ENCODE peak calls at places on chromosomes 13 and 19, in five cellular contexts. One of them, this sample, is unnamed.

GRCh38 chr19:33771308-33772101 is 25.2 kb upstream of the KCTD15 start:
- DNase-seq in HCT116: no peak
- DNase-seq in HepG2: peak; percentile 50
- DNase-seq in GM12878: no peak
- DNase-seq in K562: peak; percentile 78
- DNase-seq in this sample: peak; percentile 82

GRCh38 chr19:5960005-5961001 is 17.6 kb downstream of the RANBP3 start:
- DNase-seq in GM12878: no peak
- DNase-seq in K562: no peak
- DNase-seq in HepG2: peak; percentile 61
- DNase-seq in HCT116: no peak
- DNase-seq in this sample: no peak

GRCh38 chr13:93767231-93767916 is 540.8 kb downstream of the GPC6 start:
- DNase-seq in GM12878: no peak
- DNase-seq in HCT116: no peak
- DNase-seq in HepG2: peak; percentile 85
- DNase-seq in K562: no peak
- DNase-seq in this sample: no peak

GRCh38 chr19:50820549-50821247 is 2.9 kb downstream of the KLK1 start:
- DNase-seq in GM12878: peak; percentile 21
- DNase-seq in K562: peak; percentile 78
- DNase-seq in HCT116: no peak
- DNase-seq in HepG2: no peak
- DNase-seq in this sample: peak; percentile 53

GRCh38 chr13:27007166-27007565 is 164.4 kb downstream of the USP12 start:
- DNase-seq in K562: no peak
- DNase-seq in GM12878: no peak
- DNase-seq in HepG2: no peak
- DNase-seq in HCT116: no peak
- DNase-seq in this sample: peak; percentile 33

GRCh38 chr19:38655148-38655824 is 7.8 kb downstream of the ACTN4 start:
- DNase-seq in GM12878: no peak
- DNase-seq in HCT116: no peak
- DNase-seq in K562: no peak
- DNase-seq in HepG2: no peak
- DNase-seq in this sample: no peak

GRCh38 chr13:65555973-65556372 is 1674.2 kb downstream of the PCDH9 start:
- DNase-seq in HepG2: no peak
- DNase-seq in GM12878: no peak
- DNase-seq in K562: no peak
- DNase-seq in HCT116: no peak
- DNase-seq in this sample: no peak

GRCh38 chr13:106466691-106467405 is 68.6 kb downstream of the EFNB2 start:
- DNase-seq in K562: no peak
- DNase-seq in HepG2: no peak
- DNase-seq in GM12878: no peak
- DNase-seq in HCT116: no peak
- DNase-seq in this sample: no peak

DNA sequence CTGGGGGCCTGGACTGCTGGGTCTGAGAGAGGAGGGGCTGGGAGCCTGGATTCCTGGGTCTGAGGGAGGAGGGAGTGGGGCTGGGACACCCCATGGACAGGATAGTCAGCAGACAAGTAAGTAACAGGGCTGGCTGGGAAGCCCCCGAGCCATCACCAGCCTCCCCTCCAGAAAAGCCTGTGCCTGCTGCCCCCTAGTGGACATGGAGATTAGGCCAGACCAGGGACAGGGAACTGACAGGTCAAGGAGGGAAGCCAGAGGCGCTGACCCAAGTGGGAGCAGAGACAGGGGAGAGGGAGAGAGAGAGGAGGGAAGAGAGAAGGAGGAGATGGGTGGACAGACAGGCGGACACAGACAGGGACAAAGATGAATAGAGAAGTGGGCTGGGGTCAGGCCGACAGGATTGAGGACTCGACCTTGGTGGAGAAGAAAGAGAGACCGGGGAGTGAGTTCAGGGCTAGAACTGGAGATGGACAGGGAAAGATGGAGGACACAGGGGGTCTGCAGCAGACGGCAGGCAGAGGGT is 6.7 kb upstream of the ERFL start:
- DNase-seq in HepG2: peak; percentile 58
- DNase-seq in K562: peak; percentile 80
- DNase-seq in HCT116: peak; percentile 43
- DNase-seq in GM12878: no peak
- DNase-seq in this sample: peak; percentile 92
- TF ChIP-seq EZH2 in HepG2: peak; percentile 81
- TF ChIP-seq EZH2 in K562: no peak
- TF ChIP-seq EZH2 in HCT116: no peak
- TF ChIP-seq EZH2 in GM12878: no peak
- TF ChIP-seq EZH2 in this sample: peak; percentile 50

GRCh38 chr13:113920606-113921306 is 53.1 kb downstream of the C13orf46 start:
- DNase-seq in HepG2: no peak
- DNase-seq in HCT116: no peak
- DNase-seq in GM12878: no peak
- DNase-seq in K562: no peak
- DNase-seq in this sample: no peak
- TF ChIP-seq REST in HepG2: no peak
- TF ChIP-seq REST in HCT116: no peak
- TF ChIP-seq REST in GM12878: no peak
- TF ChIP-seq REST in K562: no peak
- TF ChIP-seq REST in this sample: no peak

DNA sequence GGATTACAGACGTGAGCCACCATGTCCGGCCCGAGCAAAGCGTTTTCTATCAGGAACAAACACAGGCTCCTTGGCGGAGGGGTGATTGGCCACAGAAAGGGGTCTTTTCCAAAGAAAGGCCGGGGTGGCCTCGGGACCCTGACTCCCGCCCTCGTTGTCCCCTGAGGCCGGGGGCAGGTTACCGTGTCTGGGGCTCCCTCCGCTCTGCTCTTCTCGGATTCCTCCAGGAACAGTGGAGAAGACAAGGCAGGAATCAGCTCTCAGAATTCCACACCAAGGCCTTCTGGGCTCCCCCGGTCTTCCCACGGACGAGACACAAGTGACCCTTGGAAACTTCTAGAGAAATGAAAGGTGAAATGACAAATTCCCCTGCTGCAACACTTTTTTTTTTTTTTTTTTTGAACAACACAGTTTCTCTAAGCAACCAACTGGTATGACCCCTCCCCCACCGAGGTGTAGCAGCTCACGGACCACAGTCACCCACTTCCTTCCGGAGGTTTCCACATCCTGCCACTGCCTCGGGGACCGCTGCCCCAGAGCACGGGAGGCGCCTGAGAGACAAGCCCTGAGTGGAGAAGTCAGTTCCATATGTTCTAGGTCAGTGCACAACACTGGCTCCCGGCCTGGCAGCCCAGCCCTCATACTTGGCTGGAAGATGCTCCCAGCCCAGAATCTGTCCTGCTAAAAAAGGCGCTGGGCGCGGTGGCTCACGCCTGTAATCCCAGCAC is 11.0 kb downstream of the MOB3A start:
- DNase-seq in HepG2: no peak
- DNase-seq in HCT116: no peak
- DNase-seq in K562: peak; percentile 70
- DNase-seq in GM12878: peak; percentile 96
- DNase-seq in this sample: no peak
- H3K79me2 ChIP-seq in HepG2: no peaks in the 10 kb centered on the region
- H3K79me2 ChIP-seq in HCT116: peaks cover 10% of the 10 kb centered on the region
- H3K79me2 ChIP-seq in K562: peaks cover 11% of the 10 kb centered on the region
- H3K79me2 ChIP-seq in GM12878: peaks cover 81% of the 10 kb centered on the region
- H3K79me2 ChIP-seq in this sample: no peaks in the 10 kb centered on the region

DNA sequence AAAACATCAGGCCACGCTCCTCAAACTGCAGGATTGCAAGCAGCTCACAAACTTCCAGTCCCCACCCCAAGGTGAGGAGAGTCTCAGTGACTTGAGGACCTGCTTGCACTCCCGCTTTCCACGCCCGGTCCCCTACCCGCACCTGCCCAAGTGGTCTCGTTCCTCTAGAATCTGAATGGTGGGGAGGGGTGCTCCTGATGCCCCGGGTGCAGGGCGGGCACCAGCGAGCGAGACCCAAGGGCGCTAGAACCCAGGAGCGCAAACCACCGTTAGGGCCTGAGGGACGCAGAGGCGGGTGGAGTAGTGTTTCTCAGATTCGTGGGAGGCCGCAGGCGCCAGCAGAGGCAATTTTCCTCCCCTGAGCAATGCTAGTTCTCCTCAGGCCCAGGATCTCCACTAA is 40.3 kb downstream of the SOX1 start:
- DNase-seq in HCT116: no peak
- DNase-seq in K562: no peak
- DNase-seq in HepG2: no peak
- DNase-seq in GM12878: no peak
- DNase-seq in this sample: no peak
- TF ChIP-seq EZH2 in HCT116: no peak
- TF ChIP-seq EZH2 in K562: no peak
- TF ChIP-seq EZH2 in HepG2: no peak
- TF ChIP-seq EZH2 in GM12878: no peak
- TF ChIP-seq EZH2 in this sample: peak; percentile 2

GRCh38 chr13:38970380-38971051 is 20.1 kb downstream of the STOML3 start:
- DNase-seq in HepG2: no peak
- DNase-seq in K562: no peak
- DNase-seq in GM12878: no peak
- DNase-seq in HCT116: no peak
- DNase-seq in this sample: peak; percentile 42

GRCh38 chr13:38969187-38969586 is 21.4 kb downstream of the STOML3 start:
- DNase-seq in GM12878: no peak
- DNase-seq in HCT116: no peak
- DNase-seq in HepG2: no peak
- DNase-seq in K562: no peak
- DNase-seq in this sample: no peak

GRCh38 chr13:38965281-38965680 is 25.4 kb downstream of the STOML3 start:
- DNase-seq in HCT116: no peak
- DNase-seq in GM12878: no peak
- DNase-seq in HepG2: no peak
- DNase-seq in K562: no peak
- DNase-seq in this sample: no peak

GRCh38 chr13:38967446-38967845 is 23.2 kb downstream of the STOML3 start:
- DNase-seq in HepG2: no peak
- DNase-seq in GM12878: no peak
- DNase-seq in HCT116: no peak
- DNase-seq in K562: no peak
- DNase-seq in this sample: no peak
- TF ChIP-seq REST in HepG2: no peak
- TF ChIP-seq REST in GM12878: no peak
- TF ChIP-seq REST in HCT116: no peak
- TF ChIP-seq REST in K562: no peak
- TF ChIP-seq REST in this sample: no peak